ENCODE peak calls at places on chromosomes 2 and 18, in four cellular contexts. A is heart right ventricle, M is Calu3, Q is WTC11. L is an unnamed sample.

GRCh38 chr18:58364867-58365533 is 263.9 kb downstream of the ALPK2 start:
- DNase-seq in A (no peak), M (no peak), Q (no peak), L (no peak)

GRCh38 chr2:130829020-130829419 is 7.7 kb upstream of the ARHGEF4 start:
- DNase-seq in A (no peak), M (peak; percentile 76), Q (no peak), L (no peak)

GRCh38 chr18:23071285-23071684 is 64.0 kb upstream of the CABLES1 start:
- DNase-seq in A (peak; percentile 23), M (no peak), Q (no peak), L (peak; percentile 79)

GRCh38 chr2:201964631-201965206 is 68.9 kb upstream of the FZD7 start:
- DNase-seq in A (no peak), M (no peak), Q (no peak), L (no peak)

GRCh38 chr2:163173591-163173990 is 335.0 kb upstream of the KCNH7 start:
- DNase-seq in A (no peak), M (no peak), Q (no peak), L (no peak)

GRCh38 chr2:12824304-12824761 is 107.6 kb downstream of the TRIB2 start:
- DNase-seq in A (peak; percentile 35), M (no peak), Q (no peak), L (no peak)

GRCh38 chr2:218722876-218723477 is 12.3 kb downstream of the TTLL4 start:
- DNase-seq in A (no peak), M (no peak), Q (no peak), L (no peak)

GRCh38 chr18:46067431-46068007 is 4.5 kb downstream of the PSTPIP2 start:
- DNase-seq in A (no peak), M (no peak), Q (no peak), L (no peak)

GRCh38 chr2:224966663-224967062 is 75.6 kb downstream of the DOCK10 start:
- DNase-seq in A (no peak), M (no peak), Q (no peak), L (no peak)

GRCh38 chr2:181887056-181887455 is 4.5 kb upstream of the ITPRID2 start:
- DNase-seq in A (no peak), M (no peak), Q (no peak), L (no peak)

GRCh38 chr18:36127866-36128845 is 984 bp downstream of the SLC39A6 start:
- DNase-seq in A (no peak), M (peak; percentile 3), Q (peak; percentile 29), L (no peak)

GRCh38 chr2:160650196-160651108 is 156.8 kb upstream of the RBMS1 start:
- DNase-seq in A (no peak), M (no peak), Q (no peak), L (no peak)

DNA sequence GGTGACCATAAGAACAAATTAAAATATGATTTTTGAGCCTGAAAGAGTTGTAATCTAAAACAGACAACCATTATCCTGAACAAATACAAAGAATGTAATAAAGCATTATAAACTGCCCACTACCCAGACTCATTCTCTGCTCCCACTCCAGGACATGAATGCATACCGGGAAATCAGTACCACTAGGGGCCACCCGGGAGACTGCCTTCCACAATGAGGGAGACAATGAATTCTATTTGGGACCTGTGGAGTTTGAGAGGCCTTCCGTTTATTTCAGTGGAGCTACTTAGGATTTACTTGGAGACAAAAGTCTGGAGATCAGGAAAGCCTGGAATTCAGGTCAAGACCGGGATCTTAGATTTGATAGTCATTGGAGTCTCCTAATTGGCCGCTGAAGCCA is 50.0 kb downstream of the NAB1 start:
- DNase-seq in A (no peak), M (peak; percentile 20), Q (peak; percentile 39), L (no peak)
- TF ChIP-seq CTCF in A (no peak), M (peak; percentile 28), Q (no peak), L (no peak)

GRCh38 chr2:20422679-20423271 is 24.1 kb upstream of the RHOB start:
- DNase-seq in A (no peak), M (no peak), Q (peak; percentile 44), L (peak; percentile 57)
- TF ChIP-seq CTCF in A (no peak), M (no peak), Q (peak; percentile 25), L (peak; percentile 32)

GRCh38 chr18:8777846-8778245 is 72.5 kb downstream of the MTCL1 start:
- DNase-seq in A (no peak), M (no peak), Q (no peak), L (no peak)
- TF ChIP-seq CTCF in A (no peak), M (no peak), Q (no peak), L (no peak)

GRCh38 chr2:68888038-68888704 is 17.0 kb upstream of the BMP10 start:
- DNase-seq in A (no peak), M (no peak), Q (no peak), L (no peak)

GRCh38 chr2:68885811-68886075 is 14.5 kb upstream of the BMP10 start:
- DNase-seq in A (no peak), M (no peak), Q (no peak), L (no peak)

GRCh38 chr2:68889021-68889420 is 17.8 kb upstream of the BMP10 start:
- DNase-seq in A (no peak), M (no peak), Q (no peak), L (no peak)

GRCh38 chr2:68889500-68889899 is 18.3 kb upstream of the BMP10 start:
- DNase-seq in A (no peak), M (no peak), Q (no peak), L (no peak)

GRCh38 chr2:68885074-68885810 is 14.0 kb upstream of the BMP10 start:
- DNase-seq in A (no peak), M (no peak), Q (no peak), L (no peak)
- TF ChIP-seq CTCF in A (no peak), M (no peak), Q (no peak), L (no peak)

GRCh38 chr2:58261215-58261614 is 20.1 kb upstream of the FANCL start:
- DNase-seq in A (no peak), M (no peak), Q (no peak), L (no peak)
- TF ChIP-seq CTCF in A (no peak), M (no peak), Q (no peak), L (no peak)

GRCh38 chr2:157164891-157165290 is 92.6 kb upstream of the GALNT5 start:
- DNase-seq in A (no peak), M (no peak), Q (no peak), L (no peak)
- TF ChIP-seq CTCF in A (no peak), M (no peak), Q (no peak), L (no peak)

GRCh38 chr2:25170888-25171287 is 2.5 kb upstream of the POMC start:
- DNase-seq in A (no peak), M (no peak), Q (no peak), L (no peak)

GRCh38 chr2:25164526-25164925 is 3.9 kb downstream of the POMC start:
- DNase-seq in A (no peak), M (no peak), Q (no peak), L (no peak)

GRCh38 chr2:25169073-25169470 is 692 bp upstream of the POMC start:
- DNase-seq in A (no peak), M (no peak), Q (no peak), L (no peak)

GRCh38 chr2:25168256-25169072 is at the start of gene POMC:
- DNase-seq in A (peak; percentile 23), M (peak; percentile 17), Q (peak; percentile 65), L (peak; percentile 74)

GRCh38 chr2:25165992-25166618 is 2.3 kb downstream of the POMC start:
- DNase-seq in A (peak; percentile 20), M (peak; percentile 67), Q (peak; percentile 70), L (peak; percentile 76)
- TF ChIP-seq CTCF in A (no peak), M (no peak), Q (no peak), L (peak; percentile 75)